ENCODE peak calls at places on chromosome 1, in six cellular contexts. One of them, this sample, is unnamed.

GRCh38 chr1:68795956-68796355 is 299.1 kb upstream of the DEPDC1 start:
- DNase-seq in ovary: no peak
- DNase-seq in lower leg skin: no peak
- DNase-seq in AG10803: no peak
- DNase-seq in choroid plexus epithelial cell: no peak
- DNase-seq in tibial nerve: no peak
- DNase-seq in this sample: no peak

GRCh38 chr1:96370752-96371151 is 350.8 kb upstream of the PTBP2 start:
- DNase-seq in choroid plexus epithelial cell: peak
- DNase-seq in lower leg skin: no peak
- DNase-seq in ovary: no peak
- DNase-seq in tibial nerve: no peak
- DNase-seq in AG10803: peak
- DNase-seq in this sample: no peak

GRCh38 chr1:21184266-21184665 is 7.6 kb upstream of the EIF4G3 start:
- DNase-seq in choroid plexus epithelial cell: no peak
- DNase-seq in lower leg skin: peak
- DNase-seq in tibial nerve: no peak
- DNase-seq in ovary: no peak
- DNase-seq in AG10803: no peak
- DNase-seq in this sample: no peak

GRCh38 chr1:180184041-180184440 is 29.4 kb downstream of the QSOX1 start:
- DNase-seq in tibial nerve: no peak
- DNase-seq in choroid plexus epithelial cell: no peak
- DNase-seq in AG10803: no peak
- DNase-seq in ovary: no peak
- DNase-seq in lower leg skin: no peak
- DNase-seq in this sample: no peak

GRCh38 chr1:225771661-225772322 is 5.8 kb upstream of the SRP9 start:
- DNase-seq in lower leg skin: peak
- DNase-seq in ovary: peak
- DNase-seq in tibial nerve: no peak
- DNase-seq in choroid plexus epithelial cell: no peak
- DNase-seq in AG10803: no peak
- DNase-seq in this sample: no peak

GRCh38 chr1:173015629-173016028 is 35.1 kb downstream of the TNFSF18 start:
- DNase-seq in choroid plexus epithelial cell: no peak
- DNase-seq in lower leg skin: no peak
- DNase-seq in tibial nerve: no peak
- DNase-seq in AG10803: no peak
- DNase-seq in ovary: no peak
- DNase-seq in this sample: no peak

GRCh38 chr1:187078916-187079315 is 250.2 kb downstream of the PLA2G4A start:
- DNase-seq in tibial nerve: no peak
- DNase-seq in ovary: no peak
- DNase-seq in AG10803: no peak
- DNase-seq in lower leg skin: no peak
- DNase-seq in choroid plexus epithelial cell: no peak
- DNase-seq in this sample: no peak

GRCh38 chr1:39754026-39754569 is 15.4 kb downstream of the PPIE start:
- DNase-seq in choroid plexus epithelial cell: peak
- DNase-seq in lower leg skin: no peak
- DNase-seq in ovary: no peak
- DNase-seq in tibial nerve: no peak
- DNase-seq in AG10803: no peak
- DNase-seq in this sample: no peak

GRCh38 chr1:219945795-219946194 is 17.4 kb upstream of the SLC30A10 start:
- DNase-seq in ovary: no peak
- DNase-seq in tibial nerve: no peak
- DNase-seq in choroid plexus epithelial cell: no peak
- DNase-seq in AG10803: no peak
- DNase-seq in lower leg skin: no peak
- DNase-seq in this sample: no peak

GRCh38 chr1:162065016-162065415 is 4.5 kb upstream of the NOS1AP start:
- DNase-seq in lower leg skin: no peak
- DNase-seq in choroid plexus epithelial cell: no peak
- DNase-seq in AG10803: no peak
- DNase-seq in ovary: no peak
- DNase-seq in tibial nerve: no peak
- DNase-seq in this sample: no peak

DNA sequence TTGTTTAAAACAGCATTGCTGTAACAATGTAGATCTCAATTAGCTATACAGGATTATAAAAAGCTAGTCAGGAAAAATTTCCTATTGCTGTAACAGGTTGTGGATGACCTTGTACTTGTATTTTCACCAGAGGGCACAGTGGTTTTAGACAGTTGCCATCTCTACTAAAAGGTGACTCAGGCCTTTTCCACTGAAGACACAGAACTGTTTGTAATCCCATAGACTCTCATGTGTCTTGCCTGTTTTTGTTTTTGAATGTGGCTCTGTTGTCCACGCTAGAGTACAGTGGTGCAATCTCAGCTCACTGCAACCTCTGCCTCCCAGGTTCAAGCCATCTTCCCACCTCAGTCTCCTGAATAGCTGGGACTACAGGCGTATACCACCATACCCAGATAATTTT is 5.9 kb downstream of the MTFR1L start:
- DNase-seq in ovary: no peak
- DNase-seq in AG10803: no peak
- DNase-seq in tibial nerve: no peak
- DNase-seq in choroid plexus epithelial cell: no peak
- DNase-seq in lower leg skin: no peak
- DNase-seq in this sample: no peak
- TF ChIP-seq CTCF in ovary: no peak
- TF ChIP-seq CTCF in AG10803: no peak
- TF ChIP-seq CTCF in tibial nerve: no peak
- TF ChIP-seq CTCF in choroid plexus epithelial cell: no peak
- TF ChIP-seq CTCF in lower leg skin: no peak
- TF ChIP-seq CTCF in this sample: no peak

DNA sequence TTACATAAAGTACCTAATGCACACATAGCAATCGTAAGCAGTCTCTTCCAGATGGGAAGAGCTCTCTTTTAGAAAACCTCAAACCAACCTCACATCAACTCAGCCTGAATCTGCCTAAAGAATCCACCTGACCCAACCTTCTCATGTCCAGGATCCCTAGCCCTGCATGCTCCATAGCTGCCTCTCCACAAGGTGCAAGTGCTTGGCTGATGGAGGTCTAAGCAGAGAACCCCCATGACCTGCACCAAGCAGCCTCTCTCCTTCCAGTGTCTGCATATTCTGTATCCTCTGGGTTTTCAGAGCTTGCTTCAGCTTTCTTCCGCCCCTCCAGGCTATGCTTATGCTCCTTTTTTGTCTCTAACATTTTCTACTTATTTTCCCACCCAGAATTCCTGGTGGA is 2.5 kb downstream of the LY9 start:
- DNase-seq in ovary: no peak
- DNase-seq in lower leg skin: no peak
- DNase-seq in choroid plexus epithelial cell: no peak
- DNase-seq in tibial nerve: no peak
- DNase-seq in AG10803: no peak
- DNase-seq in this sample: no peak
- TF ChIP-seq CTCF in ovary: no peak
- TF ChIP-seq CTCF in lower leg skin: no peak
- TF ChIP-seq CTCF in choroid plexus epithelial cell: no peak
- TF ChIP-seq CTCF in tibial nerve: no peak
- TF ChIP-seq CTCF in AG10803: no peak
- TF ChIP-seq CTCF in this sample: no peak

GRCh38 chr1:38500352-38500751 is 359.2 kb downstream of the RRAGC start:
- DNase-seq in choroid plexus epithelial cell: peak
- DNase-seq in AG10803: no peak
- DNase-seq in lower leg skin: no peak
- DNase-seq in ovary: no peak
- DNase-seq in tibial nerve: no peak
- DNase-seq in this sample: no peak
- TF ChIP-seq CTCF in choroid plexus epithelial cell: peak
- TF ChIP-seq CTCF in AG10803: peak
- TF ChIP-seq CTCF in lower leg skin: no peak
- TF ChIP-seq CTCF in ovary: no peak
- TF ChIP-seq CTCF in tibial nerve: peak
- TF ChIP-seq CTCF in this sample: no peak

GRCh38 chr1:33624991-33625870 is 152.8 kb downstream of the ZSCAN20 start:
- DNase-seq in choroid plexus epithelial cell: no peak
- DNase-seq in ovary: no peak
- DNase-seq in lower leg skin: peak
- DNase-seq in AG10803: no peak
- DNase-seq in tibial nerve: no peak
- DNase-seq in this sample: no peak
- TF ChIP-seq CTCF in choroid plexus epithelial cell: peak
- TF ChIP-seq CTCF in ovary: no peak
- TF ChIP-seq CTCF in lower leg skin: no peak
- TF ChIP-seq CTCF in AG10803: peak
- TF ChIP-seq CTCF in tibial nerve: peak
- TF ChIP-seq CTCF in this sample: no peak

GRCh38 chr1:66342707-66343106 is 191.2 kb upstream of the SGIP1 start:
- DNase-seq in ovary: no peak
- DNase-seq in lower leg skin: no peak
- DNase-seq in tibial nerve: no peak
- DNase-seq in choroid plexus epithelial cell: no peak
- DNase-seq in AG10803: no peak
- DNase-seq in this sample: no peak

GRCh38 chr1:66346873-66347272 is 187.1 kb upstream of the SGIP1 start:
- DNase-seq in choroid plexus epithelial cell: no peak
- DNase-seq in lower leg skin: no peak
- DNase-seq in ovary: no peak
- DNase-seq in tibial nerve: no peak
- DNase-seq in AG10803: no peak
- DNase-seq in this sample: no peak

GRCh38 chr1:66341446-66342089 is 192.4 kb upstream of the SGIP1 start:
- DNase-seq in tibial nerve: no peak
- DNase-seq in lower leg skin: no peak
- DNase-seq in AG10803: no peak
- DNase-seq in choroid plexus epithelial cell: peak
- DNase-seq in ovary: no peak
- DNase-seq in this sample: no peak

GRCh38 chr1:66346057-66346795 is 187.7 kb upstream of the SGIP1 start:
- DNase-seq in tibial nerve: no peak
- DNase-seq in lower leg skin: no peak
- DNase-seq in AG10803: no peak
- DNase-seq in choroid plexus epithelial cell: no peak
- DNase-seq in ovary: no peak
- DNase-seq in this sample: no peak

GRCh38 chr1:66343569-66344325 is 190.2 kb upstream of the SGIP1 start:
- DNase-seq in ovary: no peak
- DNase-seq in choroid plexus epithelial cell: no peak
- DNase-seq in tibial nerve: no peak
- DNase-seq in AG10803: no peak
- DNase-seq in lower leg skin: no peak
- DNase-seq in this sample: no peak
- TF ChIP-seq CTCF in ovary: no peak
- TF ChIP-seq CTCF in choroid plexus epithelial cell: no peak
- TF ChIP-seq CTCF in tibial nerve: no peak
- TF ChIP-seq CTCF in AG10803: no peak
- TF ChIP-seq CTCF in lower leg skin: no peak
- TF ChIP-seq CTCF in this sample: no peak

GRCh38 chr1:217228689-217229088 is 402.2 kb downstream of the GPATCH2 start:
- DNase-seq in choroid plexus epithelial cell: no peak
- DNase-seq in tibial nerve: no peak
- DNase-seq in AG10803: no peak
- DNase-seq in lower leg skin: no peak
- DNase-seq in ovary: no peak
- DNase-seq in this sample: no peak

DNA sequence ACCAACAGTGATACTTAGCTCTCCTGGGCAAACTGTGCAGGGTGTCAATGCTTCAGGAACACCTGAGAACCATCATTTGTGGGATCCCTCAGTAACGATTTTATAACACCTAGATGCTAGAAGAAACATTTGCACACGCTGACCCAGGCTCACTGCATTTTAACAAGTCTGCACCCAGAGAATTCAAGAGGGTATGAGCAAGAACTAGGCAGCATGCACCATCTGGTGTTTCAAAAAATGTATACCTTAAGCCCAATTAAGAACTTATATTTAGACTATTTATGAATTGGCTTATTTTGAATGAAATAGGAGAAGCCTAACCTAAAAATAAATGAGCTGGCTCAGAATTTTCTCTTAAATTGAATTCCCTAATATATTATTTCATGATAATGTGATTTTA is 400.5 kb downstream of the GPATCH2 start:
- DNase-seq in choroid plexus epithelial cell: no peak
- DNase-seq in ovary: no peak
- DNase-seq in tibial nerve: no peak
- DNase-seq in AG10803: no peak
- DNase-seq in lower leg skin: no peak
- DNase-seq in this sample: no peak
- TF ChIP-seq CTCF in choroid plexus epithelial cell: no peak
- TF ChIP-seq CTCF in ovary: no peak
- TF ChIP-seq CTCF in tibial nerve: no peak
- TF ChIP-seq CTCF in AG10803: no peak
- TF ChIP-seq CTCF in lower leg skin: no peak
- TF ChIP-seq CTCF in this sample: no peak

GRCh38 chr1:4694492-4694891 is 40.1 kb downstream of the AJAP1 start:
- DNase-seq in choroid plexus epithelial cell: no peak
- DNase-seq in AG10803: no peak
- DNase-seq in ovary: no peak
- DNase-seq in lower leg skin: no peak
- DNase-seq in tibial nerve: no peak
- DNase-seq in this sample: no peak
- TF ChIP-seq CTCF in choroid plexus epithelial cell: no peak
- TF ChIP-seq CTCF in AG10803: no peak
- TF ChIP-seq CTCF in ovary: no peak
- TF ChIP-seq CTCF in lower leg skin: no peak
- TF ChIP-seq CTCF in tibial nerve: no peak
- TF ChIP-seq CTCF in this sample: no peak